ENCODE peak calls at places on chromosomes 16 and 17, in eight cellular contexts. X is AG10803, W is lower leg skin, T is tibial nerve, V is stomach, P is pancreas, N is HCT116, L is breast epithelium. G is an unnamed sample.

GRCh38 chr16:1039762-1040161 is 32.8 kb upstream of the SSTR5 start:
- DNase-seq in V (no peak), W (no peak), T (no peak), P (no peak), X (no peak), N (no peak), L (no peak), G (no peak)

GRCh38 chr16:51807551-51807950 is 656.5 kb upstream of the SALL1 start:
- DNase-seq in N (no peak), T (no peak), W (no peak), X (peak; percentile 13), L (no peak), P (no peak), V (no peak), G (no peak)

GRCh38 chr17:3834811-3835210 is 11.2 kb downstream of the NCBP3 start:
- DNase-seq in P (no peak), W (no peak), V (no peak), L (no peak), X (no peak), N (no peak), T (no peak), G (no peak)

GRCh38 chr17:9232591-9233270 is 211.4 kb downstream of the NTN1 start:
- DNase-seq in T (no peak), V (no peak), L (no peak), W (no peak), N (no peak), P (no peak), X (peak; percentile 72), G (peak; percentile 5)

GRCh38 chr17:79536212-79536840 is 74.5 kb downstream of the RBFOX3 start:
- DNase-seq in V (no peak), X (no peak), N (no peak), W (no peak), L (no peak), T (no peak), P (no peak), G (peak; percentile 17)

GRCh38 chr17:10025976-10026785 is 121.1 kb upstream of the RCVRN start:
- DNase-seq in P (no peak), W (no peak), L (no peak), X (no peak), T (no peak), N (no peak), V (no peak), G (no peak)

GRCh38 chr17:74417178-74418045 is 14.5 kb upstream of the GPRC5C start:
- DNase-seq in L (no peak), T (no peak), X (peak; percentile 25), N (peak; percentile 98), W (no peak), P (peak; percentile 58), V (peak; percentile 43), G (peak; percentile 42)

GRCh38 chr16:89120921-89121351 is 27.3 kb downstream of the ACSF3 start:
- DNase-seq in P (no peak), L (no peak), N (no peak), V (no peak), T (no peak), W (no peak), X (no peak), G (peak; percentile 35)

GRCh38 chr16:1054660-1055556 is 17.6 kb upstream of the SSTR5 start:
- DNase-seq in T (peak; percentile 40), N (peak; percentile 37), V (peak; percentile 68), X (peak; percentile 37), W (peak; percentile 90), L (no peak), P (peak; percentile 68), G (peak; percentile 66)

GRCh38 chr16:3101018-3101840 is 2.1 kb upstream of the ZSCAN10 start:
- DNase-seq in N (no peak), V (no peak), L (no peak), W (no peak), X (peak; percentile 23), T (no peak), P (no peak), G (no peak)

GRCh38 chr17:28760987-28761562 is 17.3 kb downstream of the TRAF4 start:
- DNase-seq in P (peak; percentile 53), T (no peak), W (no peak), L (peak; percentile 84), N (no peak), V (peak; percentile 87), X (peak; percentile 58), G (peak; percentile 77)

DNA sequence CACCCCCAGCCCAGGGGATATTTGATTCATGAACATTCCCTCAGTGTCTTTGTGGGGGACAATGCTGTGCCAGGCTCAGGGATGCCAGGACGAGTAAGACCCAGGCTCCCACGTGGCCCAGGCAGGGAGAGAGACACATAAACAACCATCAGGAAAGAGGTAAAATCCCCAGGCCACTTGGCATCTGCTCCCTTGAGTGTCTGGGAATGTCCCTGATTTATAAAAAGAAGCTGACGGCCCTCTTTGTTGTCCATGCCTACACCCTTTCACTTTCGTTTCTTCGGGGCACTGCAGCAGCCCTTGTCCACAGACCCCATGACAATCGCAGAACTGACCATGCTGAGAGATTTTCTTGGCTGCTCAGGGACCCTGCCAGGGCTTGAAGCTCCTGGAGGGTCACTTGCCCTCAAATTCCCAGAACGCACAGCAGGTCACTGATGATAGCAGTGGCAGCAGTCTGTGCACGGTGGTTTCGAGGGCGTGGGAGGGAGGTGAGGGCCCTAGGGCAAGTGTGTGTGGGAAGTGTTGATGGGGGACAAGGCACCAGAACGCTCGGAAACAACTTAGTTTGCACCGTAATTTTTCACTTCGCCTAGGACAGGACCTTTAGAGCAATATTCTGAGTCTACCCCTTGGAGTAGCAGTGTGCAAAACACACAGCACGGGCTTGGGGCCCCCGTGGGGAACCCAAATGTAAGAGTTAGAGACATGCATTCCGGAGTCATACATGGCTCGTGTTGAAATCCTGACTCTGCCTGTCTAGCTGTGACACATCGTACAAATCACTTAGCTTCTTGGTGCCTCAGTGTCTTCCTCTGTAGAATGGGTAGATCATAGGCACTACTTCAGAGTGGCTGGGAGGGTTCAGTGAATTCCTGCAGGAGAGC is 4.7 kb downstream of the NOD2 start:
- DNase-seq in W (peak; percentile 88), P (no peak), N (no peak), X (peak; percentile 33), L (no peak), T (no peak), V (peak; percentile 40), G (no peak)
- H3K4me3 ChIP-seq in W (no peak overlapping the region), P (no peak overlapping the region), N (no peak overlapping the region), X (peak overlapping the region; percentile 55), L (peak overlapping the region; percentile 46), T (peak overlapping the region; percentile 52), V (peak overlapping the region; percentile 33), G (peak overlapping the region; percentile 58)

GRCh38 chr17:5000237-5000639 is 2.5 kb downstream of the KIF1C start:
- DNase-seq in P (peak; percentile 43), X (peak; percentile 46), W (peak; percentile 94), V (peak; percentile 41), L (no peak), T (peak; percentile 37), N (no peak), G (peak; percentile 98)

GRCh38 chr17:4998027-4998665 is 396 bp downstream of the KIF1C start:
- DNase-seq in W (peak; percentile 92), N (no peak), X (peak; percentile 23), L (no peak), P (peak; percentile 37), T (no peak), V (peak; percentile 58), G (peak; percentile 68)

GRCh38 chr17:4999429-5000093 is 1.8 kb downstream of the KIF1C start:
- DNase-seq in L (no peak), T (no peak), P (no peak), N (no peak), X (no peak), W (no peak), V (no peak), G (no peak)

GRCh38 chr17:4998666-4999428 is 1.1 kb downstream of the KIF1C start:
- DNase-seq in V (peak; percentile 53), X (no peak), L (no peak), N (no peak), W (peak; percentile 87), P (peak; percentile 40), T (no peak), G (no peak)

GRCh38 chr17:4997302-4998026 is at the start of the genes INCA1 and KIF1C:
- DNase-seq in V (peak; percentile 95), P (peak; percentile 94), X (peak; percentile 83), N (peak; percentile 72), T (peak; percentile 82), L (peak; percentile 93), W (peak; percentile 98), G (peak; percentile 95)
- TF ChIP-seq CTCF in V (no peak), P (no peak), X (no peak), N (no peak), T (peak; percentile 9), L (no peak), W (no peak), G (peak; percentile 17)

GRCh38 chr17:58337126-58337599 is 8.6 kb upstream of the TSPOAP1 start:
- DNase-seq in X (no peak), V (no peak), L (no peak), W (no peak), T (no peak), N (no peak), P (no peak), G (no peak)

GRCh38 chr17:58337600-58338453 is 9.2 kb upstream of the TSPOAP1 start:
- DNase-seq in T (peak; percentile 38), W (peak; percentile 93), N (no peak), V (peak; percentile 74), X (peak; percentile 94), L (no peak), P (no peak), G (peak; percentile 78)

GRCh38 chr17:58338907-58339774 is 10.5 kb upstream of the TSPOAP1 start:
- DNase-seq in P (no peak), T (no peak), N (no peak), L (no peak), V (no peak), X (peak; percentile 80), W (no peak), G (no peak)

GRCh38 chr17:58339775-58340622 is 11.4 kb upstream of the TSPOAP1 start:
- DNase-seq in X (no peak), P (no peak), T (no peak), L (no peak), W (no peak), V (no peak), N (no peak), G (no peak)

GRCh38 chr17:58338454-58338841 is 9.9 kb upstream of the TSPOAP1 start:
- DNase-seq in X (no peak), N (no peak), L (no peak), W (no peak), T (no peak), P (no peak), V (no peak), G (no peak)
- H3K4me3 ChIP-seq in X (peak overlapping the region; percentile 20), N (no peak overlapping the region), L (no peak overlapping the region), W (no peak overlapping the region), T (no peak overlapping the region), P (no peak overlapping the region), V (peak overlapping the region; percentile 14), G (no peak overlapping the region)

GRCh38 chr17:63626551-63627228 is 4.5 kb downstream of the MAP3K3 start:
- DNase-seq in W (no peak), N (no peak), L (no peak), X (peak; percentile 38), T (no peak), V (no peak), P (no peak), G (no peak)

GRCh38 chr17:63621229-63621683 is 961 bp upstream of the MAP3K3 start:
- DNase-seq in W (no peak), X (no peak), V (no peak), L (no peak), T (no peak), N (no peak), P (no peak), G (no peak)

GRCh38 chr17:63622571-63623390 is 564 bp downstream of the MAP3K3 start:
- DNase-seq in V (peak; percentile 80), W (peak; percentile 95), P (peak; percentile 79), L (peak; percentile 71), X (peak; percentile 52), N (no peak), T (peak; percentile 48), G (peak; percentile 89)

GRCh38 chr17:63623786-63624185 is 1.6 kb downstream of the MAP3K3 start:
- DNase-seq in T (no peak), W (no peak), V (no peak), P (no peak), X (no peak), N (no peak), L (no peak), G (no peak)

GRCh38 chr17:63621684-63622570 is at the start of gene MAP3K3:
- DNase-seq in T (peak; percentile 99), W (peak; percentile 100), X (peak; percentile 100), V (peak; percentile 98), N (peak; percentile 100), P (peak; percentile 99), L (peak; percentile 98), G (peak; percentile 99)
- TF ChIP-seq CTCF in T (peak; percentile 21), W (no peak), X (peak; percentile 37), V (peak; percentile 14), N (no peak), P (no peak), L (no peak), G (peak; percentile 12)

G was measured in psoas muscle.